ENCODE peak calls at places on chromosomes 4 and X, in four cellular contexts. X is PC-3, W is mammary epithelial cell, B is DND-41. J is an unnamed sample. For H3K36me3, the result is how much of the 10 kb centered on the place peaks cover.

GRCh38 chr4:20859097-20859781 is 159.0 kb downstream of the PACRGL start:
- DNase-seq in X (peak), W (no peak), B (no peak), J (no peak)

GRCh38 chr4:61984260-61984909 is 784.3 kb downstream of the ADGRL3 start:
- DNase-seq in X (no peak), W (no peak), B (no peak), J (no peak)

GRCh38 chr4:153931804-153932203 is 142.9 kb upstream of the SFRP2 start:
- DNase-seq in X (no peak), W (no peak), B (no peak), J (peak)

GRCh38 chrX:138945219-138945618 is 233.7 kb upstream of the FGF13 start:
- DNase-seq in X (peak), W (peak), B (no peak), J (peak)

GRCh38 chr4:80365928-80366327 is 30.4 kb downstream of the CFAP299 start:
- DNase-seq in X (peak), W (peak), B (peak), J (peak)

GRCh38 chr4:792729-793108 is 33.2 kb downstream of the CPLX1 start:
- DNase-seq in X (no peak), W (no peak), B (peak), J (no peak)

GRCh38 chr4:161280929-161281328 is 882.9 kb downstream of the FSTL5 start:
- DNase-seq in X (no peak), W (no peak), B (no peak), J (no peak)

GRCh38 chrX:114976321-114976720 is 41.1 kb downstream of the IL13RA2 start:
- DNase-seq in X (peak), W (peak), B (no peak), J (peak)

GRCh38 chr4:170122252-170122651 is 32.5 kb upstream of the AADAT start:
- DNase-seq in X (peak), W (peak), B (no peak), J (no peak)

GRCh38 chrX:41605144-41605543 is 83.6 kb upstream of the GPR34 start:
- DNase-seq in X (no peak), W (no peak), B (no peak), J (peak)

GRCh38 chrX:24594531-24594930 is 52.6 kb downstream of the PCYT1B start:
- DNase-seq in X (no peak), W (no peak), B (no peak), J (no peak)

GRCh38 chr4:25310825-25311210 is 1.8 kb upstream of the ZCCHC4 start:
- DNase-seq in X (no peak), W (no peak), B (no peak), J (no peak)

GRCh38 chrX:95218964-95219363 is 1465.7 kb upstream of the DIAPH2 start:
- DNase-seq in X (no peak), W (no peak), B (no peak), J (no peak)

GRCh38 chrX:46582325-46582724 is 8.8 kb downstream of the CHST7 start:
- DNase-seq in X (peak), W (peak), B (no peak), J (peak)

GRCh38 chrX:371907-372306 is 14.8 kb downstream of the PPP2R3B start:
- DNase-seq in X (no peak), W (no peak), B (peak), J (no peak)

GRCh38 chr4:54940996-54941395 is 184.4 kb downstream of the KDR start:
- DNase-seq in X (no peak), W (no peak), B (no peak), J (no peak)

GRCh38 chr4:170872794-170873193 is 783.0 kb upstream of the AADAT start:
- DNase-seq in X (no peak), W (peak), B (no peak), J (no peak)

GRCh38 chrX:9873952-9874351 is 87.7 kb downstream of the SHROOM2 start:
- DNase-seq in X (peak), W (no peak), B (peak), J (no peak)

GRCh38 chr4:76733380-76733779 is 164.6 kb downstream of the SOWAHB start:
- DNase-seq in X (peak), W (peak), B (no peak), J (no peak)

GRCh38 chrX:33434256-33435092 is 223.1 kb upstream of the DMD start:
- DNase-seq in X (peak), W (peak), B (peak), J (peak)

GRCh38 chr4:70903282-70903603 is 1.1 kb downstream of the MOB1B start:
- DNase-seq in X (peak), W (peak), B (peak), J (no peak)

GRCh38 chrX:45006002-45006800 is 133.2 kb downstream of the KDM6A start:
- DNase-seq in X (peak), W (peak), B (no peak), J (no peak)

GRCh38 chr4:97453186-97453585 is 690.1 kb downstream of the STPG2 start:
- DNase-seq in X (no peak), W (no peak), B (no peak), J (no peak)

GRCh38 chr4:109999513-109999912 is 86.8 kb downstream of the EGF start:
- DNase-seq in X (no peak), W (no peak), B (no peak), J (no peak)

GRCh38 chr4:124738994-124739393 is 26.5 kb upstream of the ANKRD50 start:
- DNase-seq in X (no peak), W (no peak), B (no peak), J (no peak)

GRCh38 chrX:108303682-108304081 is 134.5 kb downstream of the COL4A6 start:
- DNase-seq in X (no peak), W (no peak), B (no peak), J (no peak)

GRCh38 chr4:30836231-30836630 is 116.1 kb downstream of the PCDH7 start:
- DNase-seq in X (no peak), W (no peak), B (no peak), J (no peak)

GRCh38 chr4:151753056-151753455 is 7.8 kb downstream of the GATB start:
- DNase-seq in X (peak), W (peak), B (no peak), J (no peak)

GRCh38 chrX:53262918-53263394 is 18.4 kb downstream of the IQSEC2 start:
- DNase-seq in X (peak), W (peak), B (no peak), J (peak)

GRCh38 chrX:91331476-91331875 is 103.2 kb upstream of the PABPC5 start:
- DNase-seq in X (no peak), W (no peak), B (no peak), J (no peak)

GRCh38 chr4:183100827-183101226 is 1.8 kb downstream of the WWC2 start:
- DNase-seq in X (peak), W (no peak), B (no peak), J (no peak)

GRCh38 chrX:144006811-144007210 is 122.9 kb downstream of the UBE2NL start:
- DNase-seq in X (peak), W (peak), B (no peak), J (peak)

GRCh38 chr4:112704991-112705845 is 68.3 kb downstream of the LARP7 start:
- DNase-seq in X (peak), W (peak), B (no peak), J (peak)

GRCh38 chrX:77009691-77010090 is 437.5 kb upstream of the FGF16 start:
- DNase-seq in X (peak), W (peak), B (no peak), J (peak)

GRCh38 chr4:78642934-78643333 is 91.4 kb downstream of the ANXA3 start:
- DNase-seq in X (no peak), W (no peak), B (no peak), J (no peak)

GRCh38 chr4:118865091-118865708 is 23.5 kb upstream of the SYNPO2 start:
- DNase-seq in X (peak), W (peak), B (peak), J (peak)

GRCh38 chr4:187128971-187129370 is 405.3 kb upstream of the FAT1 start:
- DNase-seq in X (peak), W (peak), B (no peak), J (peak)

GRCh38 chr4:121360496-121360895 is 20.3 kb downstream of the QRFPR start:
- DNase-seq in X (peak), W (no peak), B (no peak), J (peak)

GRCh38 chr4:108375434-108375833 is 206.7 kb upstream of the LEF1 start:
- DNase-seq in X (no peak), W (no peak), B (no peak), J (no peak)

GRCh38 chr4:102713096-102713495 is 47.7 kb downstream of the MANBA start:
- DNase-seq in X (no peak), W (no peak), B (no peak), J (peak)

DNA sequence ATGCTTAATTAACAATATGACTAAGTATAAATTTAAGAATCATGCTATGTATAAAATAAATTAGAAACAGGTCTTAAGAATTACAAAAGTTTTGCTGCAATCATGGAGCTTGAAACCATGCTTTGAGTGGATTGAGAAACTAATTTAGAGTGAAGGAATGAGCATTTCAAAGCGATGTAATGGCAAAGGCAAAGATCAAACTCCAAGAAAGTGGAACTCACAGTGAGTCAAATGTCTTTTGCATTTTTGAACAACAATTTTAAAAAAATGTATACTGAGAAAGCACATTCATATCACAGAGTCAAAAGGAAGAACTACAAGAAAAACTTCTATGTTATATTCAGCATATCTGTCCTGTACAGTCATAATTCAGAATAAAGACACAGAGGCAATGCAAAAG is 6.6 kb downstream of the GPRIN3 start:
- DNase-seq in X (no peak), W (no peak), B (no peak), J (no peak)
- H3K9ac ChIP-seq in X (no peak), W (no peak), B (no peak), J (no peak)

GRCh38 chr4:47835489-47835888 is 2.4 kb downstream of the CORIN start:
- DNase-seq in X (no peak), W (no peak), B (no peak), J (peak)

GRCh38 chr4:47837582-47838294 is at the start of gene CORIN:
- DNase-seq in X (peak), W (no peak), B (no peak), J (no peak)

GRCh38 chr4:47838445-47838844 is 578 bp upstream of the CORIN start:
- DNase-seq in X (peak), W (no peak), B (no peak), J (no peak)

GRCh38 chr4:47839259-47839658 is 1.4 kb upstream of the CORIN start:
- DNase-seq in X (no peak), W (peak), B (no peak), J (peak)

GRCh38 chr4:47836655-47837581 is 949 bp downstream of the CORIN start:
- DNase-seq in X (peak), W (peak), B (peak), J (peak)
- TF ChIP-seq CTCF in X (peak), W (peak), B (peak), J (peak)

GRCh38 chr4:51866835-51867234 is 23.9 kb downstream of the DCUN1D4 start:
- DNase-seq in X (no peak), W (no peak), B (peak), J (no peak)

GRCh38 chr4:51865717-51866116 is 22.8 kb downstream of the DCUN1D4 start:
- DNase-seq in X (no peak), W (no peak), B (no peak), J (no peak)

GRCh38 chr4:51867689-51868448 is 24.9 kb downstream of the DCUN1D4 start:
- DNase-seq in X (no peak), W (no peak), B (no peak), J (no peak)

GRCh38 chr4:51870441-51871188 is 27.7 kb downstream of the DCUN1D4 start:
- DNase-seq in X (peak), W (no peak), B (no peak), J (peak)

GRCh38 chr4:51868449-51868847 is 25.5 kb downstream of the DCUN1D4 start:
- DNase-seq in X (no peak), W (no peak), B (no peak), J (no peak)
- H3K36me3 ChIP-seq in X (half or more), W (under half), B (half or more), J (under half)

GRCh38 chr4:3387943-3388348 is 53.8 kb upstream of the HGFAC start:
- DNase-seq in X (peak), W (peak), B (no peak), J (peak)
- H3K9ac ChIP-seq in X (peak), W (peak), B (no peak), J (peak)

DNA sequence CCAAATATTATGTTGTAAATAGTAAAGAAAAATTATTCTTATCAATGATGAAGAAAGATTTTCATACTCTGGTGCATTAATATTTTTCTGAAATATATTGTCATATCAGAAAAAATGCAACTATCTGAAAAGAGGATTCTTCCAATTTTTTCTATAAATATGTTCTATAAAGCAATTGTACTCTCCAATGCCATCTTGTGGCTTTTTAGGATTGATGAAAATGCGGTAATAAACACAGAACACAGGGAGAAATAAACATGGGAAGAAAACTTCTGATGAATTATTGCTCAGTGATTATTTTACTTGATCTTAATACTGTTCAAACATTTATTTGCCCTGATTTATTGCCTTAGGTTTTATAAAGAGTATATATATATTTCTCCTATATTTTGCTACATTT is 215.4 kb downstream of the IL1RAPL1 start:
- DNase-seq in X (peak), W (no peak), B (no peak), J (no peak)
- TF ChIP-seq CTCF in X (peak), W (no peak), B (no peak), J (no peak)

GRCh38 chr4:99078336-99078735 is 10.3 kb downstream of the ADH5 start:
- DNase-seq in X (no peak), W (no peak), B (no peak), J (no peak)
- H3K36me3 ChIP-seq in X (under half), W (half or more), B (half or more), J (under half)

DNA sequence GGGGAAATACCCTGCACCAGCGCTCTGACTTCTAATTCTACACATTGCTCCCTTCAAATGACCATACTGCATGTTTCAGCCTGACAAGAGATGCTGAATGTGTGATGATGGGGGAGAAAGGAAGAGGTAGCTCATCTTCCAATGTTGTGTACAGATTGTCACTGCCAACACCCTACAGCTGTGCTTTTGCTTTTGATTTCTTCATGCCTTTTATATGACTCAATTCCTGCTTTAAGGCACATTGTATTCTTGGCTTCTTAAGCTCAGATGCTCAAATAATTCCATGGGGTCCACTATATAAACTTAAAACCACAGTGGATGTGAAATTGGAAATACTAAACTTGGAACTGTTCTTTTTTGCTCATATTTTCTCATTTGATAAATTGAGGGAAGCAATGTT is 183.2 kb upstream of the WDFY3 start:
- DNase-seq in X (no peak), W (peak), B (no peak), J (peak)
- H3K9ac ChIP-seq in X (no peak), W (no peak), B (no peak), J (no peak)

DNA sequence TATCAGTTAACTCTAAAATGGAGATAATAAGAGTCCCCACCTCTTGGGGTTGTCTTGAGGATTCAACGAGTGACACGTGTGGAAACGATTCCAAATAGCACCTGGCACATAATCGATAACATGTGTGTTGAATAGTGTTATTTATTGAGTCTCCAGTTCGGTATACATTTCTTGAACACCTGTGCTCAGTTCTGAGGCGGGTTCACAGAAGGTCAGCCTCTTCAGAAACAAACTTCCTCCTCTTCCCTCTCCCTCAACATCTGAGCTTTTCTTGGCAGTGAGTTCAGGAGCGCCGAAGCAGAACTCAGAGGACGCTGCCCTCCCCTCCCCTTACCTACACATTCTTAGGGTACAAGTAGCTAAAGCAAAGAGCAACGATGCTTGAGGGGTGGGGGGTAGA is 934 bp downstream of the PDHA1 start:
- DNase-seq in X (no peak), W (no peak), B (no peak), J (no peak)
- TF ChIP-seq CTCF in X (no peak), W (no peak), B (no peak), J (no peak)

GRCh38 chr4:143437476-143437875 is 76.0 kb upstream of the SMARCA5 start:
- DNase-seq in X (no peak), W (no peak), B (no peak), J (no peak)
- H3K36me3 ChIP-seq in X (under half), W (under half), B (under half), J (under half)